ENCODE peak calls at places on chromosomes 16 and 17, in six cellular contexts. K is ovary, P is transverse colon, T is body of pancreas, D is A549, S is heart left ventricle. B is an unnamed sample. For H3K4me1, the result is how much of the 10 kb centered on the place peaks cover.

GRCh38 chr17:37844158-37844976 is 79.8 kb upstream of the TBC1D3K start:
- DNase-seq in S (peak), D (peak), K (no peak), P (peak), T (peak), B (peak)

GRCh38 chr16:86170720-86171119 is 271.8 kb downstream of the IRF8 start:
- DNase-seq in S (no peak), P (no peak), D (no peak), T (no peak), K (no peak), B (no peak)

GRCh38 chr16:4661661-4662060 is 31.7 kb upstream of the NUDT16L1 start:
- DNase-seq in T (no peak), D (no peak), S (no peak), P (no peak), K (no peak), B (peak)

GRCh38 chr17:16944334-16945140 is 27.4 kb downstream of the TNFRSF13B start:
- DNase-seq in S (no peak), D (no peak), P (no peak), T (no peak), K (no peak), B (no peak)

GRCh38 chr17:27654654-27655524 is 23.9 kb downstream of the LGALS9 start:
- DNase-seq in P (peak), S (peak), T (peak), K (peak), D (peak), B (peak)

GRCh38 chr16:15772579-15773293 is 84.1 kb downstream of the MYH11 start:
- DNase-seq in K (no peak), P (no peak), D (no peak), T (no peak), S (no peak), B (no peak)

GRCh38 chr17:72223816-72224215 is 103.0 kb downstream of the SOX9 start:
- DNase-seq in K (no peak), T (no peak), S (no peak), D (no peak), P (no peak), B (no peak)

GRCh38 chr17:39197380-39198185 is at the start of gene CACNB1:
- DNase-seq in S (peak), D (peak), K (peak), T (peak), P (peak), B (peak)

GRCh38 chr16:67086829-67087228 is 22.9 kb upstream of the PHAF1 start:
- DNase-seq in K (no peak), D (no peak), S (no peak), P (no peak), T (no peak), B (no peak)

GRCh38 chr16:84881702-84882521 is 62.1 kb downstream of the CRISPLD2 start:
- DNase-seq in S (peak), T (no peak), K (no peak), P (no peak), D (peak), B (no peak)

GRCh38 chr17:15382866-15383265 is 41.5 kb upstream of the TEKT3 start:
- DNase-seq in T (no peak), D (no peak), K (no peak), S (no peak), P (no peak), B (no peak)

GRCh38 chr17:45809484-45809883 is 25.4 kb downstream of the CRHR1 start:
- DNase-seq in P (no peak), D (no peak), T (no peak), K (no peak), S (no peak), B (no peak)

GRCh38 chr17:5897320-5897911 is 172.8 kb upstream of the WSCD1 start:
- DNase-seq in P (no peak), D (no peak), S (no peak), T (no peak), K (no peak), B (no peak)

GRCh38 chr17:45376171-45376564 is 56.5 kb downstream of the ARHGAP27 start:
- DNase-seq in T (no peak), D (no peak), K (no peak), P (no peak), S (no peak), B (no peak)

GRCh38 chr17:15263206-15263579 is 1.9 kb downstream of the PMP22 start:
- DNase-seq in K (peak), D (peak), P (peak), S (peak), T (peak), B (peak)

GRCh38 chr17:57924677-57925076 is 30.5 kb downstream of the CUEDC1 start:
- DNase-seq in K (no peak), D (no peak), T (peak), S (no peak), P (no peak), B (peak)

GRCh38 chr16:89945654-89946053 is 2.9 kb upstream of the DEF8 start:
- DNase-seq in P (no peak), D (no peak), S (no peak), K (no peak), T (no peak), B (peak)

GRCh38 chr17:2302740-2303277 is 776 bp downstream of the SMG6 start:
- DNase-seq in D (no peak), T (no peak), P (no peak), K (no peak), S (no peak), B (no peak)

DNA sequence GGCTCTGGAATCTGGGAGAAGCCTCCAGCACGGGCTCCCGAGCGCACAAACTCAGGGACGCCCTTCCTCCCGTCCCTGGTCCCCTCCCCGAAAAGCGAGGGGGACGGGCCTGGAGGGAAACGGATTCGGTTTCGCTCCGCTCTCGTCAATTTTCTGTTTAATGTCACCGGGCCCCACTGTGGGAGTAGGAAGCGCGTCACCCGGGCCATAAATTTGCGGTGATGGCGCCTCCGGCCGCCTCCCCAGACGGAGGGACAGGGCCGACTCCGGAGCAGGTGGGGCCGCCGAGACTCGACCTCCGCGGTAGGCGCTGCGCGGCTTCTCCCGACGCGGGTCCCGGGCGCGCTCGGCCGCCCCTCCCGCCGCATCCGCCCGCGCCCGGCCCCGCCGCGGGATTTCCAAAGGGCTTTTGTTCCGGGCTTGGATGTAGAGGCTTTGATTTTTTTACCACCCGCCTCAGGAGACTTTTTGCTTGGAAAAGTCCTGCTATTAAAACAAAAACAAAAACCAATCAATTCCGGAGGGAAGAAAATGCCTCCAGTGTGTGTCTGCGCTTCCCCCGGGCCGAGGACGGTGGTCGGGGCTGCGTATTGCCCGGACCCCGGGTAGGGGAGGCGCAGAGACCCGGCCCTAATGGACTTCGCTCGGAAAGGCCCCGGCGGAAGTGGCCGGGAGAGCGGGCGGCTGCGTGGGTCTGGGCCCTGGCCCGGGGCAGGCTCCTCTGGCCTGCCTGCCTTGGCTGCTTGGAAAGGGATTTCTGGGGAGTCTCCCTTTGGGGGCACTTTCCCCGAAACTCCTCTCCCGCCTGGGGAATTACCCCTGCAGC is 7.8 kb upstream of the BAHCC1 start:
- DNase-seq in T (peak), D (no peak), S (peak), K (no peak), P (peak), B (peak)
- TF ChIP-seq POLR2A in T (peak), D (peak), S (no peak), K (no peak), P (peak), B (no peak)

DNA sequence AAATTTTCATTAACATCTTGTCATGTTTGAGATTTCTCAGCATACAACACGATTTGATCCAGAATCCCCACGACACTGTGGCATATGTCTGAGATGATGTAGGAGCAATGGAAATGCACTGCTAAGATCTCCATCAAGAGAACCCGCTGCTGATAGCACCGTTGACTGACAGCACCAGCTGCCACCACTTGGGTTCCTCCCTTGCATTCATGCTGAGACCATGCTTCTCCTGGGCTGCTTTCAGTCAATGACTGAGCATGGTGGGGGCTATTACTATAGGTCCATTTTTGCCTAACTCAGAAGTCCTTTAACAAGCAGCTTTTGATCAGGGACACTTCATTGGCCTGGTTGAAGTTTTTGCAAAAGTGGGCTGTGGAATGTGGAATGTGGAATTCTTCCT is 182.4 kb upstream of the CPHXL start:
- DNase-seq in D (no peak), K (no peak), T (no peak), S (no peak), P (no peak), B (no peak)
- H3K4me1 ChIP-seq in D (under half), K (under half), T (under half), S (under half), P (under half), B (under half)

GRCh38 chr17:54096216-54096615 is 273.5 kb downstream of the KIF2B start:
- DNase-seq in S (no peak), P (no peak), T (no peak), D (no peak), K (no peak), B (no peak)

GRCh38 chr17:54102246-54102645 is 279.5 kb downstream of the KIF2B start:
- DNase-seq in K (no peak), P (no peak), D (no peak), T (no peak), S (no peak), B (no peak)

GRCh38 chr17:54099221-54099620 is 276.5 kb downstream of the KIF2B start:
- DNase-seq in S (no peak), K (no peak), P (no peak), T (no peak), D (no peak), B (no peak)
- TF ChIP-seq CTCF in S (no peak), K (no peak), P (no peak), T (no peak), D (no peak), B (no peak)

GRCh38 chr17:36544320-36545092 is at the start of gene GGNBP2:
- DNase-seq in P (peak), K (peak), S (peak), D (peak), T (peak), B (peak)
- TF ChIP-seq POLR2A in P (peak), K (peak), S (peak), D (peak), T (peak), B (peak)

GRCh38 chr16:27234171-27234570 is 30.8 kb downstream of the KDM8 start:
- DNase-seq in T (no peak), P (no peak), K (no peak), S (no peak), D (no peak), B (no peak)

GRCh38 chr16:27231692-27232060 is 28.4 kb downstream of the KDM8 start:
- DNase-seq in K (no peak), T (no peak), D (no peak), P (no peak), S (no peak), B (no peak)

GRCh38 chr16:27233731-27234130 is 30.4 kb downstream of the KDM8 start:
- DNase-seq in T (no peak), S (no peak), K (no peak), D (no peak), P (no peak), B (no peak)

GRCh38 chr16:27232061-27232841 is 28.9 kb downstream of the KDM8 start:
- DNase-seq in S (no peak), P (peak), K (no peak), D (no peak), T (no peak), B (no peak)

GRCh38 chr16:27232875-27233605 is 29.7 kb downstream of the KDM8 start:
- DNase-seq in P (no peak), D (no peak), K (no peak), S (no peak), T (no peak), B (no peak)
- H3K4me1 ChIP-seq in P (under half), D (under half), K (under half), S (under half), T (under half), B (under half)

DNA sequence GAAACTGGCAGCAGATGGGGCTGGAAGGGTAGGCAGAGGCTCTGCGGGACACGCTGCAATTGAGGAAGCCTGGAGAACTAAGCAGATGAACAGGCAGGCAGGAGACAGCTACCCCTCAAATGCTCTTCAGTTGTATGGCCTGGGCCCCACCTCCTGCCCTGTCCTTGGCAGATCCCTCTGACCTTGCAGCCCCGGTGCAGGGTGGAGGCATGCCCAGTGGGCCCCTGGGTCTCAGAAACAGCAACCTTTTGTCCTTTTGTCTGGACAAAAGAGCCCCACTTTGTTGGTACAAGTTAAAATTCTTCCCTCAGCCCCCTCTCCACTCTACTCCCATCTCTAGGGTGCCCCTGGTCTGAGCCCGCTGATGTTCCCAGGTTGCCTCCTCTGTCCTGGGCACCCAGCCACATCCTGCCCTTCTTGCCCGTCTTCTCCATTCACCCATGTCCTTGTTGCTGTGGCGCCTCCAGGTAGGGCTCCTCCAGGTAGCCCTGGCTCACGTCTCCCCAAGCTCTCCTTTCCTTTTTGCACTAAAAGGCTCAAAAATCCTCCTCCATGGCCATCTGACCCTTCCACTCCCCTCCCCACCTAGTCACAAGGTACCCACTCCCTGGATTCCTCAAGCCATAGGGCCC is 136.8 kb downstream of the CLEC16A start:
- DNase-seq in P (no peak), S (no peak), D (no peak), K (no peak), T (no peak), B (peak)
- TF ChIP-seq CTCF in P (no peak), S (no peak), D (no peak), K (no peak), T (no peak), B (no peak)

GRCh38 chr17:77450742-77451270 is 310.0 kb downstream of the SEC14L1 start:
- DNase-seq in D (no peak), K (no peak), S (no peak), P (no peak), T (no peak), B (no peak)

GRCh38 chr17:77453613-77454559 is 313.1 kb downstream of the SEC14L1 start:
- DNase-seq in S (no peak), K (no peak), T (peak), P (peak), D (no peak), B (no peak)

GRCh38 chr17:77451271-77451893 is 310.6 kb downstream of the SEC14L1 start:
- DNase-seq in S (peak), T (peak), P (peak), K (peak), D (no peak), B (peak)

GRCh38 chr17:77449908-77450741 is 309.4 kb downstream of the SEC14L1 start:
- DNase-seq in K (peak), P (peak), S (peak), D (no peak), T (peak), B (peak)

DNA sequence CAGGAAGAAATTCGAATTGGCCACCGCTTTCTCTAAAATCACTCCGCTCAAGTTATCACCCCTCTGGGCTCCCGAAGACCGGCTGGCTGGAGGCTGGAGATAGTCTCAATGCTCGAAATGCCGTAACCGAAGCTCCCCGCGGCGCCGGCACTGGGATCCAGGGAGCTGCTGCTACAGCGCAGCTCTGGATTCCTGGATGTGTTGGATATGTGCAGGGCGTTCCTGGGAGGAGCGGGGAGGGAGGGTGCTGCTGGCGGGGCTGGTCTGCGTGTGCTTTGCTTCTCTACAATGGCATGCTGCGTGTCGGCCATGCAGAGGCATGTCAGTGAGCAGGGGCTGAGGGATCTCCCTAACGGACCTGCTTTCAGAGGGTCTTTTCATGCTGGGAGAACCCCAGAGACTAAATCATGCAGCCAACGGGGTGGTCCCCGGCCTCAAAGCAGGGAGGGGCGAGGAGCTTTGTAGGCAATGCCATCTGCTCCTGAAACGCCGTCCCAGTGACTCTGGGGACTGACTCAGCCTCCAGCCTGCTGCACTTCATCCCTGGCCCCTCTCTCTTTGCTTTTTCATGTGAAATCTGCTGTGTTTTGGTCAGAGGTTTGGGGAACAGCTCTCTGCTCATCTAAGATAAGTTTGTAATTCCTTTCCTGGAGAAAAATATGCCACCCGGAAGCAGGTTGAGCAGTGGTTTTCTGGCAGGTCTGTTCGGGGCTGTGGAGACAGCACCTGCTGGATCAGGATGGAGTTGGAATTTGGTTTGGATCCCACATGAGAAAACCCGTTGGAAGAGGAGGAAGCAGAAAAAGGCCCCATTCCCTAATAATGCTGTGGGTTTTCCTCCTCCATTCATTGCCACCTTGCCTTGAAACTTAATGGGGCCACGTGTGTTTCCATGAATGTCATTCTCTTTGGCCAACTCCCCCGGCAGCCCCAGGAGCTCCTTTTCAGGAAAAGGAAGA is 311.4 kb downstream of the SEC14L1 start:
- DNase-seq in P (peak), S (peak), D (no peak), T (peak), K (peak), B (peak)
- TF ChIP-seq POLR2A in P (peak), S (no peak), D (no peak), T (no peak), K (peak), B (no peak)

GRCh38 chr17:32518856-32519768 is 32.3 kb downstream of the CDK5R1 start:
- DNase-seq in K (no peak), T (peak), P (peak), S (peak), D (no peak), B (peak)

GRCh38 chr17:32516450-32516849 is 29.7 kb downstream of the CDK5R1 start:
- DNase-seq in S (no peak), D (no peak), K (no peak), P (no peak), T (no peak), B (peak)

GRCh38 chr17:32517982-32518381 is 31.2 kb downstream of the CDK5R1 start:
- DNase-seq in T (no peak), P (no peak), K (no peak), S (no peak), D (no peak), B (no peak)

GRCh38 chr17:32515677-32516383 is 29.0 kb downstream of the CDK5R1 start:
- DNase-seq in K (no peak), D (no peak), P (no peak), T (no peak), S (no peak), B (no peak)

DNA sequence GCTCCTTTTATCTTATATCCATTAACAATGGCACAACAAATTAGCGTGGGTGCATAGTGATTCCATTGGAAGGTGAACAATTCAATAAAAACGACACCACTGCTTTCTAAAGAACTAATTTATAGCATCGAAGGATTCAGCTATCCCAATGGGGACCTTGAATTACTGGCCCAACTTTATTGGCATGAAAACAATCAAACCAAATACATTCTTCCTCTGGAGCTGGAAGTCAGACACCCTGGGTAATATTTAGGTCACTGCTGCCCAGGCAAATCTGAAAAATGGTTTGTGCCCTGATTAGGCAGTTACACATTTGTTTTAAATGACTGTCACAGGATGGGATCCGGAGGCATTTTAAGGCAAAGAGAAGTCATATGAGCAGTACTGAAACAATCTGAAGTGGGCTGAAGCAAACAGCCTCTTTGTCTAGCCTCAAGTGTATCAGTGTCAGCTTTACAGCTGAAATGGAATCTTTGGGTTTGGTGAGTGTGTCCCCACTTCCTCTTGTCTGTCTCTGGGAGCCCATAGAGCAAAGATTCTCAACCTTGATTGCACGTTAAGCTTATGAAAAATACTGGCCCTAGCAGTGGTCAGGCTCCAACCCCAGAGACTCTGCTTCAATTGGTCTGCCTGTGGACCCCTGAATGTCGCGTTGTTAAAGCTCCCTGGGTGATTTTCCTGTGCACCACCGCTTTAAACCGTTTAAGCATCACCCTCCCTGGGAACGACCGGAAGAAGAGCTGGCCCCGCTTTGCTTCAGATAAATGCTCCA is 30.3 kb downstream of the CDK5R1 start:
- DNase-seq in K (no peak), S (no peak), P (no peak), D (no peak), T (no peak), B (no peak)
- H3K4me1 ChIP-seq in K (under half), S (under half), P (under half), D (under half), T (under half), B (under half)

GRCh38 chr17:41579484-41580243 is 7.0 kb downstream of the KRT14 start:
- DNase-seq in P (peak), S (peak), D (peak), K (peak), T (peak), B (peak)
- TF ChIP-seq CTCF in P (peak), S (peak), D (peak), K (no peak), T (peak), B (peak)